ENCODE peak calls at places on chromosomes 7 and 10, in five cellular contexts. U, Z, R, M and B are unnamed samples.
A peak's percentile ranks its signal among the peaks of the same experiment; 100 is the strongest.

GRCh38 chr10:129372168-129372567 is 94.9 kb upstream of the MGMT start:
- DNase-seq in U (no peak), Z (no peak), R (no peak), M (no peak), B (no peak)

GRCh38 chr7:81079736-81080135 is 160.9 kb upstream of the SEMA3C start:
- DNase-seq in U (no peak), Z (no peak), R (no peak), M (peak; percentile 39), B (peak; percentile 83)

GRCh38 chr7:2738766-2739549 is 51.0 kb downstream of the AMZ1 start:
- DNase-seq in U (peak; percentile 27), Z (peak; percentile 31), R (peak; percentile 36), M (no peak), B (no peak)

GRCh38 chr7:131529179-131529578 is 27.2 kb downstream of the PODXL start:
- DNase-seq in U (no peak), Z (no peak), R (no peak), M (no peak), B (no peak)

GRCh38 chr10:34746094-34746493 is 69.0 kb downstream of the PARD3 start:
- DNase-seq in U (no peak), Z (no peak), R (no peak), M (no peak), B (no peak)

GRCh38 chr7:121623130-121623872 is 227.2 kb upstream of the FAM3C start:
- DNase-seq in U (no peak), Z (no peak), R (no peak), M (no peak), B (no peak)

GRCh38 chr7:101173752-101174244 is 6.3 kb downstream of the NAT16 start:
- DNase-seq in U (no peak), Z (peak; percentile 66), R (peak; percentile 70), M (no peak), B (no peak)

GRCh38 chr7:127717502-127718125 is 65.6 kb downstream of the SND1 start:
- DNase-seq in U (no peak), Z (no peak), R (no peak), M (peak; percentile 17), B (peak; percentile 29)

GRCh38 chr10:119301397-119301796 is 94.0 kb downstream of the GRK5 start:
- DNase-seq in U (no peak), Z (no peak), R (peak; percentile 84), M (peak; percentile 24), B (no peak)

GRCh38 chr10:1004294-1004693 is 16.1 kb downstream of the GTPBP4 start:
- DNase-seq in U (no peak), Z (no peak), R (no peak), M (no peak), B (no peak)

GRCh38 chr7:133112976-133113375 is 31.1 kb upstream of the CHCHD3 start:
- DNase-seq in U (no peak), Z (no peak), R (no peak), M (no peak), B (no peak)

GRCh38 chr7:151018421-151019129 is 5.7 kb downstream of the ATG9B start:
- DNase-seq in U (no peak), Z (no peak), R (no peak), M (no peak), B (no peak)

GRCh38 chr7:24834150-24834798 is 77.0 kb upstream of the GSDME start:
- DNase-seq in U (no peak), Z (no peak), R (peak; percentile 80), M (no peak), B (no peak)

GRCh38 chr7:151518105-151518780 is 1.5 kb downstream of the RHEB start:
- DNase-seq in U (peak; percentile 81), Z (peak; percentile 57), R (peak; percentile 90), M (peak; percentile 48), B (peak; percentile 57)

GRCh38 chr10:27285093-27285492 is 44.5 kb upstream of the ACBD5 start:
- DNase-seq in U (no peak), Z (no peak), R (peak; percentile 51), M (peak; percentile 2), B (no peak)

GRCh38 chr10:4623757-4624420 is 202.1 kb upstream of the AKR1E2 start:
- DNase-seq in U (no peak), Z (no peak), R (no peak), M (peak; percentile 76), B (peak; percentile 23)

GRCh38 chr7:44240376-44240775 is 39.6 kb downstream of the YKT6 start:
- DNase-seq in U (no peak), Z (no peak), R (no peak), M (no peak), B (no peak)

GRCh38 chr7:25007668-25008067 is 27.7 kb upstream of the OSBPL3 start:
- DNase-seq in U (no peak), Z (no peak), R (no peak), M (no peak), B (no peak)

GRCh38 chr10:35765039-35765662 is 123.1 kb upstream of the FZD8 start:
- DNase-seq in U (peak; percentile 29), Z (no peak), R (no peak), M (no peak), B (no peak)

GRCh38 chr7:18040196-18040595 is 12.6 kb upstream of the PRPS1L1 start:
- DNase-seq in U (no peak), Z (no peak), R (no peak), M (peak; percentile 90), B (peak; percentile 45)

GRCh38 chr7:77428777-77429231 is 12.7 kb upstream of the GSAP start:
- DNase-seq in U (no peak), Z (no peak), R (no peak), M (no peak), B (no peak)

DNA sequence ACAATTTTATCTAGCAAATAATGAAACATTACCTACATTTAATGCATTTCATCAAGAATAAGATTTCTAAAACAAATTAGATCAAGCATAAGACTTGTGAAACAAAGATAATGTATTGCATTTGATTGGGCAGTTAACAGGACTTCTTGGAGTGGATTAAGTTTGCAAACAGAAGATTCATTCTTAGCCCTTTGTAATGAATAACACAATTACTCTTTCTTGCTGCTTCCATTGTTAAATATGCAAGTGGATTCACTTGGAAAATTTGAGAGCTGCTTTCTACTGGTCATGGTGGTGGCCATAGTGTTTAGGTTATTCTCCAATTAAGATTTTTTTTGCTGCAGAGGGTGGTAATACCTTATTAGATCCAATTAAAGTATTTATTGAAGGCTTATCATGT is 6.0 kb downstream of the PPP1R9A start:
- DNase-seq in U (no peak), Z (no peak), R (no peak), M (no peak), B (no peak)
- H3K4me1 ChIP-seq in U (peaks cover 5% of the 10 kb centered on the region), Z (no peaks in the 10 kb centered on the region), R (no peaks in the 10 kb centered on the region), M (no peaks in the 10 kb centered on the region), B (no peaks in the 10 kb centered on the region)

GRCh38 chr10:71615538-71616329 is 103.8 kb downstream of the C10orf105 start:
- DNase-seq in U (no peak), Z (no peak), R (no peak), M (no peak), B (no peak)
- H3K27me3 ChIP-seq in U (no peaks in the 10 kb centered on the region), Z (no peaks in the 10 kb centered on the region), R (no peaks in the 10 kb centered on the region), M (peaks cover 31% of the 10 kb centered on the region), B (peaks cover 8% of the 10 kb centered on the region)

GRCh38 chr10:6607187-6607586 is 27.1 kb upstream of the PRKCQ start:
- DNase-seq in U (no peak), Z (no peak), R (no peak), M (no peak), B (no peak)

GRCh38 chr10:6607778-6608177 is 27.7 kb upstream of the PRKCQ start:
- DNase-seq in U (no peak), Z (no peak), R (no peak), M (no peak), B (peak; percentile 42)

GRCh38 chr10:6612371-6612770 is 32.3 kb upstream of the PRKCQ start:
- DNase-seq in U (no peak), Z (no peak), R (no peak), M (no peak), B (peak; percentile 67)

GRCh38 chr10:6615971-6616370 is 35.9 kb upstream of the PRKCQ start:
- DNase-seq in U (no peak), Z (no peak), R (no peak), M (no peak), B (no peak)

DNA sequence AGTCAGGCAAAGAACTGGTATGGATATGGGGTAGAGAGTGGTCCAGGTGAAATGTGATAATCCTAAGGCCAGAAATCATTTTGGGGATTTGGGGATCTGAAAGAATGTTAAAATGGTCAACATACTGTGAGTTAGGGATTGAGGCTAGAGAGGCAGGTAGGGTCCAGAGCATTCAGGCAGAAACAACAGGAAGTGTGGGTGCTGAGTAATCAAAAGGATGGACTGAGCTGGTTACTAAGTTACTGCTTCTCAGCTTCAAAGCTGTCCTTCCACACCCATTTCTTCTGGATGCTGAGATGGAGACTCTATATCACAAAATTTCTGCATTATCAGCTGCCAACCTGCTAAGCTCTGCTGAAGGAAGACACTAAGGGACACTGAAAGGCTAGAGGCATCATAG is 30.6 kb upstream of the PRKCQ start:
- DNase-seq in U (no peak), Z (no peak), R (no peak), M (no peak), B (no peak)
- H3K4me1 ChIP-seq in U (peaks cover 13% of the 10 kb centered on the region), Z (no peaks in the 10 kb centered on the region), R (no peaks in the 10 kb centered on the region), M (no peaks in the 10 kb centered on the region), B (peaks cover 16% of the 10 kb centered on the region)

GRCh38 chr10:69974551-69975155 is 78.0 kb upstream of the MACROH2A2 start:
- DNase-seq in U (no peak), Z (peak; percentile 75), R (no peak), M (peak; percentile 91), B (no peak)

GRCh38 chr10:69969961-69970360 is 82.7 kb upstream of the MACROH2A2 start:
- DNase-seq in U (no peak), Z (peak; percentile 31), R (no peak), M (no peak), B (no peak)

GRCh38 chr10:69976795-69977546 is 75.7 kb upstream of the MACROH2A2 start:
- DNase-seq in U (no peak), Z (peak; percentile 26), R (no peak), M (no peak), B (no peak)

GRCh38 chr10:69973678-69974077 is 79.0 kb upstream of the MACROH2A2 start:
- DNase-seq in U (no peak), Z (no peak), R (no peak), M (peak; percentile 15), B (no peak)

GRCh38 chr10:69972951-69973350 is 79.7 kb upstream of the MACROH2A2 start:
- DNase-seq in U (no peak), Z (peak; percentile 37), R (no peak), M (peak; percentile 85), B (no peak)
- H3K27me3 ChIP-seq in U (no peaks in the 10 kb centered on the region), Z (no peaks in the 10 kb centered on the region), R (no peaks in the 10 kb centered on the region), M (peaks cover 12% of the 10 kb centered on the region), B (peaks cover 68% of the 10 kb centered on the region)

DNA sequence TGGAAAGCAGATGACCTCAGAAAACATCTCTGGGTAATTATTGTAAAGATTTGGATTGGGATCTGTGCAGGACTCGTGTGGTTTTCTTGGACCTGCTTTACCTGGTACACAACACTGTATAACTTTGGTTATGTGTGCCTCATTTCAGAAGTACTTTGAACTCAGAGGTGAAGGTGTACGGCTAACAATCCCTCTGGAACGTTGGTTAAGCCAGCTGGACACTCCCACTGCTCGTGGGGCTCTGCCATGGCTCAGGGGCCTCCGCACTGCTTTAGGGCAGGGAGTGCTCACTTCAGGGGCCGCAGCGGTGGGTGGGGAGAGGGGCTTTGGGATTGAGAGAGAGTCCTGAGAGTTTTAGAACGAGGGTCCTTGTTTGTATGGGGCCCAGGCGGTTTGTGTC is 13.5 kb downstream of the DYNC2I1 start:
- DNase-seq in U (no peak), Z (no peak), R (no peak), M (no peak), B (no peak)
- H3K4me1 ChIP-seq in U (peaks cover 13% of the 10 kb centered on the region), Z (no peaks in the 10 kb centered on the region), R (peaks cover 18% of the 10 kb centered on the region), M (peaks cover 3% of the 10 kb centered on the region), B (no peaks in the 10 kb centered on the region)

GRCh38 chr10:123144697-123145541 is 3.0 kb upstream of the HMX2 start:
- DNase-seq in U (no peak), Z (no peak), R (no peak), M (no peak), B (no peak)
- H3K27me3 ChIP-seq in U (peaks cover 82% of the 10 kb centered on the region), Z (peaks cover 56% of the 10 kb centered on the region), R (peaks cover 81% of the 10 kb centered on the region), M (peaks cover 100% of the 10 kb centered on the region), B (peaks cover 100% of the 10 kb centered on the region)